ENCODE peak calls at places on chromosome 17, in seven cellular contexts. W is mesendoderm, L is neuronal stem cell, X is IMR-90, D is H9, U is mesenchymal stem cell, E is H1. B is an unnamed sample.

GRCh38 chr17:80097307-80097630 is 4.1 kb upstream of the GAA start:
- DNase-seq in W (no peak), L (no peak), X (no peak), D (no peak), U (no peak), E (no peak), B (no peak)

GRCh38 chr17:70136131-70136530 is 33.2 kb upstream of the KCNJ2 start:
- DNase-seq in W (no peak), L (no peak), X (no peak), D (no peak), U (no peak), E (no peak), B (no peak)

GRCh38 chr17:72392056-72393010 is 271.5 kb downstream of the SOX9 start:
- DNase-seq in W (no peak), L (no peak), X (peak), D (no peak), U (peak), E (no peak), B (no peak)

GRCh38 chr17:30376621-30377452 is 1.9 kb upstream of the CPD start:
- DNase-seq in W (peak), L (no peak), X (peak), D (no peak), U (peak), E (no peak), B (no peak)

GRCh38 chr17:44199553-44200477 is at the start of gene ATXN7L3:
- DNase-seq in W (peak), L (peak), X (peak), D (peak), U (peak), E (peak), B (peak)

GRCh38 chr17:50778471-50778870 is 11.2 kb upstream of the ANKRD40CL start:
- DNase-seq in W (no peak), L (no peak), X (no peak), D (no peak), U (no peak), E (no peak), B (no peak)

GRCh38 chr17:36152639-36153120 is 23.8 kb downstream of the TBC1D3B start:
- DNase-seq in W (no peak), L (no peak), X (no peak), D (no peak), U (no peak), E (no peak), B (no peak)

GRCh38 chr17:74270333-74270732 is 3.7 kb upstream of the DNAI2 start:
- DNase-seq in W (no peak), L (no peak), X (no peak), D (no peak), U (no peak), E (no peak), B (no peak)

GRCh38 chr17:1005361-1005946 is 8.5 kb downstream of the TIMM22 start:
- DNase-seq in W (peak), L (no peak), X (peak), D (no peak), U (no peak), E (no peak), B (no peak)

GRCh38 chr17:74690409-74690825 is 22.3 kb downstream of the CD300LF start:
- DNase-seq in W (no peak), L (no peak), X (no peak), D (no peak), U (no peak), E (no peak), B (peak)

GRCh38 chr17:65557349-65558310 is 3.8 kb downstream of the AXIN2 start:
- DNase-seq in W (no peak), L (no peak), X (peak), D (no peak), U (peak), E (no peak), B (peak)

GRCh38 chr17:65696739-65697394 is 135.4 kb upstream of the AXIN2 start:
- DNase-seq in W (peak), L (no peak), X (peak), D (no peak), U (peak), E (no peak), B (no peak)

GRCh38 chr17:81285179-81285878 is 9.8 kb downstream of the SLC38A10 start:
- DNase-seq in W (no peak), L (no peak), X (peak), D (no peak), U (no peak), E (no peak), B (peak)

GRCh38 chr17:76725580-76726230 is 701 bp downstream of the JMJD6 start:
- DNase-seq in W (peak), L (no peak), X (peak), D (peak), U (peak), E (no peak), B (peak)

GRCh38 chr17:3002538-3003301 is 60.7 kb downstream of the OR1D5 start:
- DNase-seq in W (no peak), L (no peak), X (no peak), D (no peak), U (no peak), E (no peak), B (no peak)

GRCh38 chr17:36657763-36658490 is 56.5 kb downstream of the MRM1 start:
- DNase-seq in W (peak), L (no peak), X (no peak), D (peak), U (peak), E (no peak), B (peak)

GRCh38 chr17:79747508-79748295 is 17.0 kb downstream of the ENPP7 start:
- DNase-seq in W (peak), L (no peak), X (no peak), D (peak), U (no peak), E (no peak), B (no peak)

GRCh38 chr17:18105027-18105426 is 3.5 kb upstream of the MYO15A start:
- DNase-seq in W (no peak), L (no peak), X (no peak), D (no peak), U (no peak), E (no peak), B (no peak)

GRCh38 chr17:42171831-42172230 is 9.1 kb downstream of the KCNH4 start:
- DNase-seq in W (peak), L (no peak), X (no peak), D (peak), U (no peak), E (no peak), B (no peak)

DNA sequence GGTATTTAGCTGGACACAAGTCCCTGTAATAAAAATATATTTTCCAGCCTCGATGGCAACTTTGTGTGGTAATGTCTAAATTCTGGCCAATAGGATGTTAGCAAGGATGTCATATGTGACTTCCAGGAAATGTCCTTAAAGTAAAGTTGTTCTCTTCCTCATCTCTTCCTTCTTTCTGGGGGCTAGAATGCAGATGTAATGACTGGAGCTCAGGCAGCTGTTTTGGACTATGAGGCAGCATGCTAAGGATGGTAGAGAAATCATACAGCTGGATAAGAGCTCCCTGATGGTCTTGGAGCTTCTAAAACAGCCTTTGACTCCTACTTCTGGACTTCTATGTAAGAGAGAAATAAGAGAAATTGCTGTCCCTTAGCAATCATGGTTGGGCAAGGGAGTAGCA is 16.9 kb upstream of the MAPT start:
- DNase-seq in W (no peak), L (no peak), X (no peak), D (no peak), U (no peak), E (no peak), B (no peak)
- H4K8ac ChIP-seq in W (no peak), L (no peak), X (no peak), D (no peak), U (no peak), E (no peak), B (no peak)

GRCh38 chr17:20970329-20970728 is 72.5 kb downstream of the USP22 start:
- DNase-seq in W (no peak), L (no peak), X (no peak), D (no peak), U (no peak), E (no peak), B (no peak)

GRCh38 chr17:20967776-20968175 is 75.0 kb downstream of the USP22 start:
- DNase-seq in W (peak), L (no peak), X (peak), D (no peak), U (no peak), E (no peak), B (no peak)

GRCh38 chr17:20965492-20965891 is 77.3 kb downstream of the USP22 start:
- DNase-seq in W (peak), L (no peak), X (no peak), D (no peak), U (no peak), E (no peak), B (no peak)

GRCh38 chr17:20968913-20969616 is 73.7 kb downstream of the USP22 start:
- DNase-seq in W (no peak), L (no peak), X (no peak), D (no peak), U (no peak), E (no peak), B (no peak)

DNA sequence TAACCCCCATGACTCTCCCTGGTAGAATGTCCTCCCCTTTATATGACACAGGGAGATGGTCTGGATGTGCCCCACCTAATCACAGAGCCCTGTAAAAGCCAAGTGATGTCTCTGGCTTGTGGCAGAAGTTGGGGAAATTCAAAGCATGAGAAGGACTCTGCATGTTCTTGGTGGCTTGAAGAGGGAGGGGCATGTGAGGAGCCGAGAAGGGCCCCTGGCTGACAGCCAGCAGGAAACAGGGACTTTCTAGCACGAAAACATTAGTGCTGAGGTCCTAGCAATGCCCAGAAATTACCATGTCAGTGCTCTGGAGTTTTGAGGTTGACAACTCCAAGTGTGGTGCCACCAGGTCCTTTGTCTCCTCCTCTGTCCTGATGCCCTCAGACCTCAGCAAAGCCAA is 75.9 kb downstream of the USP22 start:
- DNase-seq in W (no peak), L (no peak), X (no peak), D (no peak), U (no peak), E (no peak), B (no peak)
- H3K18ac ChIP-seq in W (no peak), L (no peak), X (no peak), D (no peak), U (no peak), E (no peak), B (no peak)

GRCh38 chr17:47875586-47875985 is 20.4 kb upstream of the SP2 start:
- DNase-seq in W (no peak), L (no peak), X (no peak), D (no peak), U (no peak), E (no peak), B (no peak)
- H4K8ac ChIP-seq in W (no peak), L (no peak), X (no peak), D (no peak), U (peak), E (no peak), B (peak)

DNA sequence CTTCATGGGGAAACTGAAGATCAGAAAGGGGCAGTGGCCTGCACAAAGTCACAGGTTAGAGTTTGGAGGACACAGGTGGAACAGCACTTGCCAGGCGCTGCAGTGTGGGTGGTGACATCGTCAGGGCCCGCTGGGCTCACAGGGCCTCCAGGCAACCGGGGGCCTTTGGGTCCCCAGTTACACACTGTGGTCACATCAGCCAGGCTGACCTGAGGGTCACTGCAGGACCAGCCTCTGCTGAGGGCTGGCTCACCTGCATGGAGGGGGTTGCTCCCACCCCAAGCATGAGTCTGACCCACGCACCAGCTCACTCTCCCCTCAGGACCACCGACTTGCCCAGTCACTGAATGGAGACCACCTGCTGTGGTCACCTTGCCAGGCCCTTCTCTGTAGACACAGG is 17.0 kb downstream of the FOXN1 start:
- DNase-seq in W (no peak), L (no peak), X (no peak), D (no peak), U (no peak), E (no peak), B (no peak)
- H3K18ac ChIP-seq in W (no peak), L (peak), X (no peak), D (no peak), U (no peak), E (no peak), B (no peak)

GRCh38 chr17:78375401-78376079 is 2.9 kb upstream of the PGS1 start:
- DNase-seq in W (no peak), L (no peak), X (peak), D (no peak), U (peak), E (no peak), B (peak)
- H4K8ac ChIP-seq in W (no peak), L (no peak), X (peak), D (no peak), U (peak), E (peak), B (peak)

GRCh38 chr17:12673788-12674187 is 8.1 kb downstream of the MYOCD start:
- DNase-seq in W (peak), L (no peak), X (peak), D (no peak), U (peak), E (no peak), B (peak)
- H3K18ac ChIP-seq in W (no peak), L (no peak), X (no peak), D (no peak), U (no peak), E (no peak), B (no peak)

GRCh38 chr17:20313306-20313705 is 154.0 kb downstream of the LGALS9B start:
- DNase-seq in W (no peak), L (no peak), X (no peak), D (no peak), U (no peak), E (no peak), B (no peak)

GRCh38 chr17:20313891-20314290 is 153.4 kb downstream of the LGALS9B start:
- DNase-seq in W (no peak), L (no peak), X (no peak), D (no peak), U (no peak), E (no peak), B (no peak)

GRCh38 chr17:20315821-20316220 is 151.5 kb downstream of the LGALS9B start:
- DNase-seq in W (peak), L (no peak), X (peak), D (peak), U (no peak), E (no peak), B (no peak)

GRCh38 chr17:20314834-20315233 is 152.5 kb downstream of the LGALS9B start:
- DNase-seq in W (no peak), L (no peak), X (no peak), D (no peak), U (no peak), E (no peak), B (no peak)

DNA sequence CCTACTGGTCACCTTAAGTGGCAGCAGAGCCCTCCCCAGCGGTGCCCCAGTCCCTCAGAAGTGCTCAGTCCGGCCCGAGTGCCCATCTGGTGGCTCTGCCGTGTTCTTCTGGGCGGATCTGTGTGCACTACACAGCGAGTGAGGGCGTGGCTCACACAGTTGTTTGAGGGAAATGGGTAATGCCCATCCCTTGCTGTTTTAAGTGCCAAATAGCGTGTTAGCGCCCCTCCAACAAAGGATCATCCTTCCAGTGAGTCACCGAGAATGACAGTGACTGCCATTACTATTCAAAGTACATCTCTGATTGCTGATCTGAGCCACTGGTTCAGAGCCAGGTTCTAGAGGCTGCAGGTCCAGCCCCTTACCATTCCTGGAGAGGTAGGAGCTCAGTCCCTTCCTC is 152.0 kb downstream of the LGALS9B start:
- DNase-seq in W (no peak), L (no peak), X (no peak), D (peak), U (no peak), E (no peak), B (no peak)
- H4K8ac ChIP-seq in W (no peak), L (no peak), X (no peak), D (no peak), U (no peak), E (no peak), B (no peak)

B was measured in trophoblast cell.